ENCODE peak calls at places on chromosomes 11 and 22, in four cellular contexts. W is A549, E is K562, B is HepG2. F is an unnamed sample.

GRCh38 chr22:42342426-42343135 is 72.1 kb upstream of the TCF20 start:
- DNase-seq in B (no peak), W (no peak), E (no peak), F (no peak)

GRCh38 chr11:47271961-47272661 is 2.2 kb downstream of the MADD start:
- DNase-seq in E (no peak), W (no peak), B (no peak), F (no peak)

GRCh38 chr11:134244593-134244992 is 8.6 kb downstream of the THYN1 start:
- DNase-seq in W (no peak), E (peak), B (peak), F (no peak)

GRCh38 chr22:47067331-47067890 is 305.0 kb downstream of the TBC1D22A start:
- DNase-seq in B (no peak), E (no peak), W (no peak), F (no peak)

GRCh38 chr11:3855808-3856491 is 486 bp downstream of the STIM1 start:
- DNase-seq in W (peak), E (peak), B (no peak), F (no peak)

GRCh38 chr11:86052697-86053641 is 15.9 kb downstream of the PICALM start:
- DNase-seq in E (no peak), W (no peak), B (no peak), F (no peak)

GRCh38 chr22:46703166-46703995 is 34.7 kb downstream of the CERK start:
- DNase-seq in W (no peak), B (no peak), E (no peak), F (no peak)

GRCh38 chr11:105740164-105740903 is 130.5 kb downstream of the GRIA4 start:
- DNase-seq in B (no peak), W (no peak), E (no peak), F (no peak)

GRCh38 chr11:76579047-76579751 is 91.3 kb downstream of the LRRC32 start:
- DNase-seq in B (no peak), W (no peak), E (peak), F (no peak)

GRCh38 chr11:107710301-107710700 is 1.6 kb downstream of the SLN start:
- DNase-seq in B (no peak), W (no peak), E (no peak), F (no peak)

GRCh38 chr11:109734602-109735001 is 312.6 kb downstream of the C11orf87 start:
- DNase-seq in E (no peak), B (no peak), W (no peak), F (no peak)
- TF ChIP-seq EP300 in E (no peak), B (no peak), W (no peak), F (no peak)

GRCh38 chr11:34887260-34887659 is 28.9 kb downstream of the APIP start:
- DNase-seq in W (no peak), E (no peak), B (no peak), F (no peak)

GRCh38 chr11:34890089-34890488 is 26.1 kb downstream of the APIP start:
- DNase-seq in B (no peak), E (no peak), W (no peak), F (no peak)

GRCh38 chr11:34891611-34892010 is 24.6 kb downstream of the APIP start:
- DNase-seq in W (no peak), E (no peak), B (peak), F (no peak)

GRCh38 chr11:34886609-34887008 is 29.6 kb downstream of the APIP start:
- DNase-seq in W (no peak), B (peak), E (no peak), F (no peak)

DNA sequence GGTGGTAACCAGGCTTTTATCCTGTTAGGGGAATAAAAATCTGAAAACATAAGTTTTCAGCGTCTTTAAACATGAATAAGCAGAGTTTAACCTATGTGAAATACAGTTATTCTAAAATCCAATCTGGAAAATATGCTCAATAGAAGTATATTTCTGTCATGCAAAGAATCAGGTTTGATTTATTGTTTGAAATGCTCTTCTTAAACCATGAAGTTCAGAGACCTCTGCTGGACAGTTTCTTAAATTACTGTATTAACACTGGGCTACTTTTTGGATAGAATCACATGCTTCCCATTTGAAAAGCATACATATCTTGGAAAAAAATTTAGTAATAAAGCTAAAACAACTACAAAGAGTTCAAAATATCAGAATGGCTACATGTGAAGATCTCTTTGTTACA is 25.4 kb downstream of the APIP start:
- DNase-seq in W (no peak), B (peak), E (no peak), F (no peak)
- TF ChIP-seq PHF8 in W (no peak), B (no peak), E (no peak), F (no peak)

GRCh38 chr11:1931326-1931725 is 11.8 kb downstream of the TNNT3 start:
- DNase-seq in E (no peak), W (no peak), B (no peak), F (no peak)

GRCh38 chr11:1928891-1929541 is 9.5 kb downstream of the TNNT3 start:
- DNase-seq in E (no peak), W (no peak), B (no peak), F (no peak)

GRCh38 chr11:1928038-1928890 is 8.8 kb downstream of the TNNT3 start:
- DNase-seq in W (no peak), E (no peak), B (no peak), F (no peak)

GRCh38 chr11:1930448-1930802 is 10.9 kb downstream of the TNNT3 start:
- DNase-seq in E (no peak), W (no peak), B (no peak), F (no peak)

GRCh38 chr11:1929621-1930447 is 10.3 kb downstream of the TNNT3 start:
- DNase-seq in B (no peak), W (no peak), E (no peak), F (no peak)
- TF ChIP-seq EP300 in B (no peak), W (no peak), E (no peak), F (no peak)

GRCh38 chr22:27135582-27135981 is 478.2 kb downstream of the MIAT start:
- DNase-seq in B (peak), W (peak), E (no peak), F (no peak)
- TF ChIP-seq PHF8 in B (no peak), W (no peak), E (no peak), F (no peak)

DNA sequence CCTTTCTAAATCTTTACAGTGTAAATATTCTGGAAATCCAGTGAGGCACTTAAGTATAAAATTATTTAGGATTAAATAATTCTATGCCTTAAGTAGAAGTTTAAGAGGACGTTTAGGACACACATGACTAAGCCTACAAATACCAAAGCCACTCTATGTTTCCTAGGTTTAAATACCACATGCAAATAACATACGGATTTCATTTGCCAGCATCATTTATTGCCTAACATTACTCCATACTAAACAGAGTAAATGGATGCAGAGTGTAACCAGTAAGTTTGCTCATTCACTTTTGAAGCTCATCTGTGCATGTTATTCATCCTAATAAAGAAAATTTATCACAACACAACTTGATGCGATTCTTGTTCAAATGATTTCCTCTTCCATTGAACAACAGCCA is 4.1 kb downstream of the BDNF start:
- DNase-seq in W (no peak), B (no peak), E (no peak), F (no peak)
- TF ChIP-seq EP300 in W (no peak), B (no peak), E (no peak), F (no peak)